ENCODE peak calls at places on chromosomes 16 and 17, in nine cellular contexts. D, M, H, X, B, J, F, Z and Q are unnamed samples.

GRCh38 chr16:88319116-88319965 is 63.4 kb upstream of the ZNF469 start:
- DNase-seq in B (no peak), H (peak; percentile 68), J (no peak), M (no peak), Z (no peak), D (no peak), F (no peak), X (no peak), Q (no peak)

GRCh38 chr16:52993179-52993578 is 59.5 kb downstream of the CHD9NB start:
- DNase-seq in X (no peak), B (no peak), J (no peak), Z (no peak), M (no peak), F (no peak), H (no peak), D (no peak), Q (no peak)

GRCh38 chr16:85316321-85316919 is 204.1 kb upstream of the CIBAR2 start:
- DNase-seq in F (peak; percentile 75), H (peak; percentile 89), Z (peak; percentile 65), B (peak; percentile 76), M (no peak), X (peak; percentile 79), J (no peak), D (peak; percentile 58), Q (no peak)

GRCh38 chr16:56488035-56488434 is 31.8 kb downstream of the BBS2 start:
- DNase-seq in D (no peak), H (no peak), X (no peak), F (no peak), B (no peak), M (no peak), J (no peak), Z (peak; percentile 25), Q (no peak)

GRCh38 chr17:79520134-79520892 is 90.5 kb downstream of the RBFOX3 start:
- DNase-seq in M (no peak), H (no peak), J (no peak), X (no peak), B (no peak), D (no peak), F (no peak), Z (no peak), Q (no peak)

GRCh38 chr16:57601801-57602478 is 26.5 kb upstream of the ADGRG1 start:
- DNase-seq in F (no peak), J (no peak), M (no peak), B (no peak), Z (no peak), X (peak; percentile 59), D (peak; percentile 15), H (peak; percentile 15), Q (no peak)

GRCh38 chr17:46266656-46267544 is 28.0 kb upstream of the LRRC37A start:
- DNase-seq in X (peak; percentile 85), B (peak; percentile 90), D (peak; percentile 90), H (peak; percentile 94), Z (peak; percentile 89), M (peak; percentile 81), J (peak; percentile 81), F (peak; percentile 87), Q (peak; percentile 89)

GRCh38 chr16:84768061-84768797 is 51.6 kb upstream of the CRISPLD2 start:
- DNase-seq in D (no peak), X (no peak), M (no peak), F (no peak), B (no peak), H (no peak), J (no peak), Z (no peak), Q (no peak)

GRCh38 chr17:50272246-50272645 is 2.0 kb upstream of the TMEM92 start:
- DNase-seq in F (peak; percentile 11), Z (no peak), H (no peak), M (peak; percentile 34), B (no peak), D (no peak), J (no peak), X (peak; percentile 9), Q (no peak)

GRCh38 chr17:59331929-59332889 is 754 bp downstream of the YPEL2 start:
- DNase-seq in Z (no peak), H (peak; percentile 90), X (peak; percentile 46), B (peak; percentile 57), F (peak; percentile 51), D (peak; percentile 70), M (no peak), J (no peak), Q (peak; percentile 18)

GRCh38 chr16:9681556-9681955 is 500.7 kb downstream of the GRIN2A start:
- DNase-seq in F (no peak), H (no peak), M (no peak), D (no peak), J (no peak), B (no peak), X (no peak), Z (no peak), Q (no peak)

GRCh38 chr17:33200587-33200986 is 92.5 kb downstream of the ASIC2 start:
- DNase-seq in B (no peak), H (no peak), M (no peak), J (no peak), Z (peak; percentile 60), D (no peak), F (no peak), X (peak; percentile 17), Q (no peak)

GRCh38 chr16:3188675-3188924 is 596 bp downstream of the OR1F1 start:
- DNase-seq in F (no peak), H (no peak), J (no peak), X (no peak), D (no peak), Z (no peak), B (no peak), M (no peak), Q (no peak)

GRCh38 chr16:3188925-3189825 is 1.2 kb downstream of the OR1F1 start:
- DNase-seq in M (no peak), D (no peak), B (no peak), J (no peak), Z (peak; percentile 89), F (no peak), H (no peak), X (no peak), Q (no peak)

GRCh38 chr16:3189869-3190268 is 1.9 kb downstream of the OR1F1 start:
- DNase-seq in Z (no peak), X (no peak), H (no peak), M (no peak), F (no peak), D (no peak), J (no peak), B (no peak), Q (no peak)

GRCh38 chr16:3192476-3193019 is 4.5 kb downstream of the OR1F1 start:
- DNase-seq in Z (no peak), B (no peak), H (no peak), M (no peak), F (no peak), D (no peak), J (no peak), X (no peak), Q (no peak)

GRCh38 chr16:3190949-3191353 is 2.9 kb downstream of the OR1F1 start:
- DNase-seq in M (no peak), F (no peak), Z (no peak), B (no peak), D (no peak), H (no peak), X (no peak), J (no peak), Q (no peak)
- H3K9me3 ChIP-seq in M (no peaks in the 10 kb centered on the region), F (no peaks in the 10 kb centered on the region), Z (no peaks in the 10 kb centered on the region), B (no peaks in the 10 kb centered on the region), D (no peaks in the 10 kb centered on the region), H (no peaks in the 10 kb centered on the region), X (no peaks in the 10 kb centered on the region), J (no peaks in the 10 kb centered on the region), Q (peaks cover 2% of the 10 kb centered on the region)

DNA sequence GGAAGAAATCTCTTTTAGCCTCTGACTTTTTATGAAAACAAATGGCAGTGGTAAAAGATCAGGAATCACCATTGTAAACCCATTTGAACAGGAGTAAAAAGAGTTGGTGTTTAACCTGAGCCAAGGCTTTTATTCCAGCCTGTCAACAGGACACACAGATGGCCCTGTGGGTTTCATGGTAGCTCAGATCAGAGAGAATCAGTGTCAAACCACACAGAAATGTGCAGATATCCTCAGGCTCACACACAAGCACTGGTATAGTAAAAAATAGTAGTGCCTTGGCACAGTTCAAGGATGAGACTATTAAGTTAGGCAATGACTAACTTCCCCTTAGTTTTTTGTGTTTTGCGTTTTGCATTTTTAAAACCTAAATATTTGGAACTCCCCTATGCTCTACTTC is 1200.1 kb downstream of the CDH11 start:
- DNase-seq in H (no peak), M (no peak), X (no peak), Z (no peak), F (no peak), D (no peak), B (no peak), J (no peak), Q (no peak)
- H3K9me3 ChIP-seq in H (no peaks in the 10 kb centered on the region), M (peaks cover 5% of the 10 kb centered on the region), X (no peaks in the 10 kb centered on the region), Z (peaks cover 3% of the 10 kb centered on the region), F (no peaks in the 10 kb centered on the region), D (no peaks in the 10 kb centered on the region), B (no peaks in the 10 kb centered on the region), J (no peaks in the 10 kb centered on the region), Q (no peaks in the 10 kb centered on the region)

DNA sequence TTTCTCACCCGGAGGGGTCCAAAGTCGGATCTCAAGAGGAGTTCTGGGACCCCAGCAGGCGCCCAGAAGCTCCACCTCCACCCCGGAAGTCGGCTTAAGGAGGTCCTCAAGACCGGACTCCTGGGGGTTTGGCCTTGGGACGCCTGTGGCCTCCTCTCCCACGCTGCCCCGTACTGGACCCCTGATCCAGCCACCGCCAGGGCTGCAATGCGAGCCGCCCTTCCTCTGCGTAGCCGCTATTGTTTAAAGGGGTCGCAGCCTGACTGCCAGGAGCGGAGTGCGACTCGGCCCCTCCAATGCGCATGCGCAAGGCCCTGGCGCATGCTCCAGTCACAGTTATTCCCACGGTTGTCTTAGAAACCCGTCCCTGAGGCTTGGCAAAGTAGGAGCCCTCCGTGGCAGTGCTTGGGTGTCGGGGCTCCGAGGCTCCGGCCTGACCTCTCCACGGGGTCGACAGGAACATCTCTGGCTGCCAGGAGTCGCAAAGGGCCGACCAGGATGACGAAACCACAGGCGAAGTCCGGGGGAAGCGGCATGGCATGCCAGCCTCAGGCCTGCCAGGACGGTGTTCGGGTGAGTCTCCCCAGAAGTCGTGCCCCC is 719.0 kb downstream of the KCNJ18 start:
- DNase-seq in F (no peak), J (no peak), Z (no peak), D (no peak), B (no peak), M (no peak), X (no peak), H (no peak), Q (no peak)
- H3K9me3 ChIP-seq in F (no peaks in the 10 kb centered on the region), J (no peaks in the 10 kb centered on the region), Z (peaks cover 20% of the 10 kb centered on the region), D (no peaks in the 10 kb centered on the region), B (no peaks in the 10 kb centered on the region), M (peaks cover 27% of the 10 kb centered on the region), X (peaks cover 11% of the 10 kb centered on the region), H (peaks cover 5% of the 10 kb centered on the region), Q (no peaks in the 10 kb centered on the region)

GRCh38 chr17:18079543-18079942 is 8.2 kb upstream of the DRG2 start:
- DNase-seq in X (no peak), H (no peak), J (no peak), F (no peak), D (no peak), B (no peak), Z (no peak), M (no peak), Q (no peak)

GRCh38 chr17:18071751-18072150 is 16.0 kb upstream of the DRG2 start:
- DNase-seq in F (no peak), X (no peak), D (no peak), Z (no peak), B (no peak), H (no peak), M (no peak), J (no peak), Q (no peak)

GRCh38 chr17:18074566-18075272 is 13.0 kb upstream of the DRG2 start:
- DNase-seq in J (no peak), X (no peak), Z (no peak), M (no peak), F (no peak), H (no peak), B (no peak), D (no peak), Q (no peak)

GRCh38 chr17:18076941-18077340 is 10.8 kb upstream of the DRG2 start:
- DNase-seq in D (no peak), B (no peak), Z (no peak), X (no peak), M (no peak), H (no peak), F (no peak), J (no peak), Q (no peak)
- H3K9me3 ChIP-seq in D (no peaks in the 10 kb centered on the region), B (no peaks in the 10 kb centered on the region), Z (no peaks in the 10 kb centered on the region), X (no peaks in the 10 kb centered on the region), M (no peaks in the 10 kb centered on the region), H (no peaks in the 10 kb centered on the region), F (no peaks in the 10 kb centered on the region), J (no peaks in the 10 kb centered on the region), Q (no peaks in the 10 kb centered on the region)